ENCODE peak calls at places on chromosomes 16 and 17, in five cellular contexts. W is heart right ventricle, Z is GM10248, A is left ventricle myocardium inferior, H is astrocyte of the spinal cord. B is an unnamed sample.

GRCh38 chr17:5582177-5582885 is 2.0 kb downstream of the NLRP1 start:
- DNase-seq in W (no peak), Z (no peak), A (no peak), H (no peak), B (no peak)

GRCh38 chr17:80503921-80504320 is 27.5 kb upstream of the NPTX1 start:
- DNase-seq in W (no peak), Z (no peak), A (no peak), H (no peak), B (no peak)

GRCh38 chr17:44934745-44935105 is 12.8 kb downstream of the KIF18B start:
- DNase-seq in W (no peak), Z (no peak), A (no peak), H (no peak), B (no peak)

GRCh38 chr17:12422632-12423031 is 243.1 kb upstream of the MYOCD start:
- DNase-seq in W (peak; percentile 38), Z (no peak), A (peak; percentile 55), H (no peak), B (no peak)

GRCh38 chr16:87586201-87586782 is 16.0 kb upstream of the JPH3 start:
- DNase-seq in W (no peak), Z (no peak), A (no peak), H (no peak), B (no peak)

GRCh38 chr16:6193718-6194117 is 1096.1 kb upstream of the EEF2KMT start:
- DNase-seq in W (no peak), Z (no peak), A (no peak), H (peak; percentile 5), B (no peak)

GRCh38 chr17:55527520-55528118 is 16.4 kb upstream of the SMIM36 start:
- DNase-seq in W (peak; percentile 25), Z (no peak), A (no peak), H (peak; percentile 63), B (peak; percentile 29)

GRCh38 chr17:47325176-47325575 is 1.4 kb downstream of the EFCAB13 start:
- DNase-seq in W (no peak), Z (no peak), A (no peak), H (no peak), B (no peak)

GRCh38 chr16:88489163-88489721 is 36.2 kb downstream of the ZFPM1 start:
- DNase-seq in W (no peak), Z (no peak), A (no peak), H (no peak), B (no peak)

GRCh38 chr17:47829870-47830269 is 1.5 kb downstream of the MRPL10 start:
- DNase-seq in W (no peak), Z (no peak), A (no peak), H (no peak), B (no peak)

GRCh38 chr17:64499805-64500486 is 3.1 kb upstream of the POLG2 start:
- DNase-seq in W (no peak), Z (no peak), A (no peak), H (no peak), B (no peak)

GRCh38 chr16:11681977-11682654 is 13.9 kb downstream of the SNN start:
- DNase-seq in W (no peak), Z (peak; percentile 57), A (no peak), H (no peak), B (no peak)

GRCh38 chr16:86222965-86223551 is 287.3 kb upstream of the FOXF1 start:
- DNase-seq in W (no peak), Z (no peak), A (no peak), H (peak; percentile 85), B (no peak)

GRCh38 chr17:44331249-44331760 is 6.7 kb upstream of the SLC25A39 start:
- DNase-seq in W (peak; percentile 85), Z (peak; percentile 78), A (no peak), H (peak; percentile 67), B (peak; percentile 83)

GRCh38 chr17:41178341-41178740 is 320 bp upstream of the KRTAP4-2 start:
- DNase-seq in W (no peak), Z (no peak), A (no peak), H (peak; percentile 5), B (no peak)

GRCh38 chr16:21239646-21240045 is 6.1 kb downstream of the ANKS4B start:
- DNase-seq in W (no peak), Z (no peak), A (no peak), H (no peak), B (no peak)

GRCh38 chr16:3431779-3432219 is 11.5 kb downstream of the ZNF597 start:
- DNase-seq in W (peak; percentile 22), Z (no peak), A (peak; percentile 45), H (peak; percentile 23), B (peak; percentile 40)

GRCh38 chr17:40486513-40487370 is 14.7 kb downstream of the TNS4 start:
- DNase-seq in W (no peak), Z (no peak), A (no peak), H (peak; percentile 94), B (no peak)

GRCh38 chr16:84369938-84370627 is 1.7 kb downstream of the ATP2C2 start:
- DNase-seq in W (no peak), Z (no peak), A (no peak), H (no peak), B (no peak)

GRCh38 chr17:73415782-73416181 is 104.0 kb upstream of the CDC42EP4 start:
- DNase-seq in W (no peak), Z (no peak), A (no peak), H (no peak), B (no peak)

GRCh38 chr17:82244413-82245140 is 15.7 kb downstream of the SLC16A3 start:
- DNase-seq in W (no peak), Z (no peak), A (no peak), H (peak; percentile 54), B (no peak)

GRCh38 chr17:17401271-17401781 is 75.5 kb upstream of the MED9 start:
- DNase-seq in W (no peak), Z (no peak), A (no peak), H (no peak), B (no peak)

GRCh38 chr17:9907131-9907530 is 2.1 kb upstream of the RCVRN start:
- DNase-seq in W (no peak), Z (no peak), A (no peak), H (no peak), B (no peak)

GRCh38 chr17:72416054-72416691 is 295.4 kb downstream of the SOX9 start:
- DNase-seq in W (no peak), Z (no peak), A (no peak), H (no peak), B (no peak)

GRCh38 chr16:2019919-2020831 is 590 bp downstream of the NPW start:
- DNase-seq in W (no peak), Z (no peak), A (no peak), H (no peak), B (no peak)

GRCh38 chr16:3716831-3717234 is 491 bp downstream of the TRAP1 start:
- DNase-seq in W (no peak), Z (peak; percentile 49), A (no peak), H (no peak), B (peak; percentile 63)

GRCh38 chr16:89922477-89922883 is 662 bp upstream of the TUBB3 start:
- DNase-seq in W (peak; percentile 80), Z (no peak), A (peak; percentile 69), H (peak; percentile 97), B (no peak)

GRCh38 chr17:774320-774584 is 7.8 kb downstream of the GLOD4 start:
- DNase-seq in W (no peak), Z (no peak), A (no peak), H (no peak), B (no peak)

GRCh38 chr16:85625053-85625452 is 11.9 kb downstream of the GSE1 start:
- DNase-seq in W (no peak), Z (no peak), A (no peak), H (no peak), B (no peak)

GRCh38 chr16:77596243-77596642 is 126.1 kb upstream of the NUDT7 start:
- DNase-seq in W (no peak), Z (no peak), A (no peak), H (peak; percentile 17), B (no peak)

GRCh38 chr16:50547340-50547865 is 793 bp upstream of the NKD1 start:
- DNase-seq in W (no peak), Z (peak; percentile 67), A (peak; percentile 19), H (peak; percentile 22), B (peak; percentile 70)

GRCh38 chr16:4500283-4500682 is 24.1 kb downstream of the HMOX2 start:
- DNase-seq in W (no peak), Z (no peak), A (no peak), H (peak; percentile 79), B (no peak)

GRCh38 chr17:59001158-59001814 is 105.4 kb downstream of the TRIM37 start:
- DNase-seq in W (peak; percentile 54), Z (peak; percentile 78), A (no peak), H (peak; percentile 61), B (peak; percentile 73)

GRCh38 chr17:29844339-29845048 is 85.5 kb downstream of the SSH2 start:
- DNase-seq in W (peak; percentile 37), Z (no peak), A (no peak), H (peak; percentile 22), B (no peak)

GRCh38 chr17:44900894-44901293 is 1.6 kb upstream of the EFTUD2 start:
- DNase-seq in W (no peak), Z (no peak), A (no peak), H (peak; percentile 90), B (no peak)

DNA sequence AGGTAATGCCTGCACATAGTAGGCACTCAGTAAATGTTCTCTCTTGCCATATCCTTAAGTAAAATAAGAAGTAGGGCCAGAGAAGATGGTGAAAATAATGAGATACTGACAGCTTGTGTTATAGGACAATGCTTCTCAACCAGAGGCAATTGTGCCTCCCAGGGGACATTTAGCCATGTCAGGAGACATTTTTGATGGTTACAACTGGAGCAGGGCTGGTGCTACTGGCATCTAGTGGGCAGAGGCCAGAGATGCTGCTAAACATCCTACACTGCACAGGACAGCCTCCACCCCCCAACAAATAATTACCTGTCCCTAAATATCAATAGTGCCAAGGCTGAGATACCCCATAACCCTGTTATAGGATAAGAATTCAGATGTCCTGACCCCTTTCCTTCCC is 1.7 kb downstream of the RAD51D start:
- DNase-seq in W (no peak), Z (peak; percentile 46), A (no peak), H (peak; percentile 32), B (no peak)
- TF ChIP-seq CTCF in W (no peak), Z (peak; percentile 46), A (no peak), H (peak; percentile 54), B (peak; percentile 39)

GRCh38 chr16:116015-116414 is 22.5 kb downstream of the NPRL3 start:
- DNase-seq in W (no peak), Z (no peak), A (no peak), H (no peak), B (no peak)
- TF ChIP-seq CTCF in W (no peak), Z (no peak), A (no peak), H (no peak), B (no peak)

GRCh38 chr17:69454051-69454450 is 39.6 kb downstream of the MAP2K6 start:
- DNase-seq in W (no peak), Z (no peak), A (no peak), H (no peak), B (no peak)
- TF ChIP-seq CTCF in W (no peak), Z (no peak), A (no peak), H (no peak), B (no peak)

GRCh38 chr16:19314718-19315425 is 29.3 kb downstream of the CLEC19A start:
- DNase-seq in W (no peak), Z (no peak), A (no peak), H (no peak), B (no peak)

GRCh38 chr16:19316846-19317245 is 31.3 kb downstream of the CLEC19A start:
- DNase-seq in W (no peak), Z (no peak), A (no peak), H (no peak), B (no peak)

DNA sequence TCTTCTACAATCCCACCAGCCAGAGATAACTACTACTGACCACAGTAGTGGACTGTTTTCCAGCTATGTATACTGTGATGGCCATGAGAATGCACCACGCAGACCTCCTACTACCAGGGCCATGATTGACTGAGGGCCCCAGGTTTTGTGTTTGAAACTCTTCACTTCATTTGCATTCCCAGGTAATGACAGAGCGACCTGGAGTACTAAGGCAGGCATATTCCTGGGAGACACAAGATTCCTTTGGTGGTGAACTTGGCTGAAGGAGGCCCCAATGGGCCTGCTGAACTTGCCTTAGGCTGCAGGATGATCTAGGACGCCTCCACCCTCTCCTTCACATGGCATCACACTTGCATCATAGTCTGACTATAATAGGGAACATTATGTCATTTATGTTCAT is 30.4 kb downstream of the CLEC19A start:
- DNase-seq in W (no peak), Z (no peak), A (no peak), H (no peak), B (no peak)
- TF ChIP-seq CTCF in W (no peak), Z (no peak), A (no peak), H (no peak), B (no peak)